ENCODE peak calls at places on chromosomes 3 and 15, in four cellular contexts. A is amniotic epithelial cell, C is non-pigmented ciliary epithelial cell, F is A549. Z is an unnamed sample.

GRCh38 chr3:30604566-30604965 is 1.8 kb upstream of the TGFBR2 start:
- DNase-seq in A (no peak), C (no peak), F (no peak), Z (no peak)

GRCh38 chr3:29202368-29202767 is 78.5 kb upstream of the RBMS3 start:
- DNase-seq in A (peak; percentile 26), C (no peak), F (no peak), Z (peak; percentile 52)

GRCh38 chr3:53166781-53167291 is 5.8 kb downstream of the PRKCD start:
- DNase-seq in A (peak; percentile 62), C (no peak), F (no peak), Z (peak; percentile 59)

GRCh38 chr15:32919749-32920414 is 202.1 kb downstream of the GREM1 start:
- DNase-seq in A (no peak), C (peak; percentile 66), F (no peak), Z (no peak)

GRCh38 chr3:53221345-53221744 is 34.5 kb downstream of the TKT start:
- DNase-seq in A (no peak), C (no peak), F (no peak), Z (no peak)

GRCh38 chr3:193029800-193030199 is 112.1 kb upstream of the MB21D2 start:
- DNase-seq in A (no peak), C (no peak), F (no peak), Z (no peak)

GRCh38 chr15:100766225-100767001 is 113.2 kb upstream of the ALDH1A3 start:
- DNase-seq in A (no peak), C (no peak), F (no peak), Z (no peak)

GRCh38 chr15:37106490-37107001 is 6.2 kb upstream of the MEIS2 start:
- DNase-seq in A (peak; percentile 51), C (no peak), F (no peak), Z (peak; percentile 56)

GRCh38 chr15:80931191-80931590 is 58.4 kb downstream of the MESD start:
- DNase-seq in A (no peak), C (no peak), F (no peak), Z (no peak)

GRCh38 chr3:171825222-171825828 is 15.0 kb upstream of the PLD1 start:
- DNase-seq in A (peak; percentile 96), C (no peak), F (no peak), Z (peak; percentile 82)

GRCh38 chr3:60855250-60855649 is 396.0 kb downstream of the FHIT start:
- DNase-seq in A (no peak), C (no peak), F (no peak), Z (no peak)

GRCh38 chr3:15653326-15653725 is 51.8 kb downstream of the BTD start:
- DNase-seq in A (no peak), C (no peak), F (no peak), Z (no peak)

GRCh38 chr3:150407051-150407817 is 864 bp upstream of the TSC22D2 start:
- DNase-seq in A (no peak), C (no peak), F (no peak), Z (peak; percentile 38)

GRCh38 chr3:194305356-194306108 is 45.6 kb downstream of the CPN2 start:
- DNase-seq in A (no peak), C (no peak), F (no peak), Z (no peak)

GRCh38 chr3:193573403-193573802 is 18.7 kb upstream of the ATP13A4 start:
- DNase-seq in A (peak; percentile 7), C (no peak), F (no peak), Z (peak; percentile 55)

GRCh38 chr3:128226794-128227399 is 73.6 kb downstream of the EEFSEC start:
- DNase-seq in A (peak; percentile 17), C (no peak), F (peak; percentile 51), Z (no peak)

GRCh38 chr3:165254812-165255211 is 58.6 kb upstream of the SLITRK3 start:
- DNase-seq in A (peak; percentile 76), C (no peak), F (peak; percentile 21), Z (peak; percentile 23)

GRCh38 chr3:117610156-117610555 is 900.6 kb downstream of the TUSC7 start:
- DNase-seq in A (no peak), C (no peak), F (no peak), Z (no peak)

GRCh38 chr3:28860307-28860706 is 420.6 kb upstream of the RBMS3 start:
- DNase-seq in A (no peak), C (no peak), F (no peak), Z (no peak)

GRCh38 chr3:106611841-106612240 is 743.0 kb upstream of the CBLB start:
- DNase-seq in A (peak; percentile 55), C (no peak), F (no peak), Z (peak; percentile 28)

GRCh38 chr3:128709038-128709437 is 16.9 kb upstream of the RAB7A start:
- DNase-seq in A (no peak), C (no peak), F (no peak), Z (no peak)

GRCh38 chr3:9226326-9226725 is 23.1 kb downstream of the SRGAP3 start:
- DNase-seq in A (peak; percentile 76), C (no peak), F (no peak), Z (peak; percentile 58)

GRCh38 chr3:170425491-170426239 is 7.0 kb downstream of the CLDN11 start:
- DNase-seq in A (no peak), C (no peak), F (no peak), Z (no peak)

GRCh38 chr3:152021951-152022461 is 148.6 kb downstream of the SUCNR1 start:
- DNase-seq in A (peak; percentile 80), C (peak; percentile 20), F (peak; percentile 18), Z (peak; percentile 91)

GRCh38 chr15:45751629-45752028 is 116.8 kb downstream of the SQOR start:
- DNase-seq in A (no peak), C (no peak), F (no peak), Z (no peak)

GRCh38 chr15:63166219-63166618 is 8.9 kb upstream of the RPS27L start:
- DNase-seq in A (peak; percentile 27), C (no peak), F (no peak), Z (peak; percentile 36)

GRCh38 chr3:169110633-169111032 is 552.9 kb downstream of the MECOM start:
- DNase-seq in A (no peak), C (no peak), F (no peak), Z (no peak)

GRCh38 chr3:160686955-160687535 is 10.1 kb downstream of the ARL14 start:
- DNase-seq in A (no peak), C (no peak), F (no peak), Z (no peak)

GRCh38 chr3:23805881-23806321 is at the start of gene UBE2E1:
- DNase-seq in A (peak; percentile 73), C (no peak), F (peak; percentile 58), Z (peak; percentile 46)

GRCh38 chr3:149466192-149466591 is 8.3 kb upstream of the TM4SF4 start:
- DNase-seq in A (peak; percentile 98), C (peak; percentile 83), F (no peak), Z (peak; percentile 96)

GRCh38 chr15:72162569-72162968 is 35.0 kb downstream of the GRAMD2A start:
- DNase-seq in A (no peak), C (no peak), F (no peak), Z (no peak)

GRCh38 chr15:97525809-97526208 is 434.7 kb upstream of the ARRDC4 start:
- DNase-seq in A (no peak), C (no peak), F (no peak), Z (no peak)

GRCh38 chr15:74201656-74202420 is 749 bp downstream of the STRA6 start:
- DNase-seq in A (no peak), C (no peak), F (no peak), Z (no peak)

GRCh38 chr3:178170698-178171535 is 365.3 kb upstream of the KCNMB2 start:
- DNase-seq in A (peak; percentile 96), C (peak; percentile 98), F (no peak), Z (peak; percentile 94)

GRCh38 chr3:146581080-146581601 is 24.0 kb downstream of the PLSCR5 start:
- DNase-seq in A (no peak), C (no peak), F (no peak), Z (peak; percentile 15)

GRCh38 chr3:98801042-98801747 is 38.1 kb downstream of the ST3GAL6 start:
- DNase-seq in A (no peak), C (no peak), F (no peak), Z (no peak)

GRCh38 chr15:41332788-41333527 is at the start of gene NUSAP1:
- DNase-seq in A (peak; percentile 41), C (no peak), F (peak; percentile 42), Z (no peak)

GRCh38 chr3:66400381-66401156 is 100.3 kb downstream of the LRIG1 start:
- DNase-seq in A (no peak), C (no peak), F (no peak), Z (no peak)